ENCODE peak calls at places on chromosome 4, in seven cellular contexts. E, J, Q, N, L, S and T are unnamed samples.
A peak's percentile ranks its signal among the peaks of the same experiment; 100 is the strongest.

GRCh38 chr4:148704291-148704690 is 262.1 kb upstream of the NR3C2 start:
- DNase-seq in Q (no peak), L (no peak), J (no peak), S (no peak), E (no peak), N (no peak), T (no peak)

GRCh38 chr4:55445921-55446577 is 50.3 kb downstream of the TMEM165 start:
- DNase-seq in N (no peak), Q (no peak), J (peak; percentile 70), L (no peak), E (no peak), S (no peak), T (no peak)

GRCh38 chr4:158458271-158458895 is 63.3 kb upstream of the RXFP1 start:
- DNase-seq in Q (no peak), L (no peak), J (no peak), S (no peak), E (no peak), N (no peak), T (no peak)

GRCh38 chr4:13523105-13523477 is 21.2 kb downstream of the NKX3-2 start:
- DNase-seq in N (no peak), L (no peak), Q (no peak), E (no peak), J (no peak), S (no peak), T (no peak)

GRCh38 chr4:155179216-155179615 is 29.2 kb upstream of the NPY2R start:
- DNase-seq in L (no peak), J (no peak), E (no peak), Q (no peak), S (no peak), N (no peak), T (no peak)

GRCh38 chr4:5205981-5206380 is 154.7 kb downstream of the STK32B start:
- DNase-seq in N (no peak), Q (no peak), S (no peak), E (no peak), L (no peak), J (no peak), T (no peak)

GRCh38 chr4:145283909-145284308 is 103.5 kb upstream of the OTUD4 start:
- DNase-seq in E (no peak), J (no peak), Q (no peak), L (no peak), S (no peak), N (no peak), T (no peak)

GRCh38 chr4:108854781-108855180 is 91.9 kb upstream of the ETNPPL start:
- DNase-seq in Q (no peak), N (no peak), S (no peak), E (no peak), L (no peak), J (no peak), T (no peak)

GRCh38 chr4:113809313-113809712 is 47.8 kb upstream of the CAMK2D start:
- DNase-seq in S (no peak), Q (no peak), E (no peak), N (peak; percentile 61), J (no peak), L (no peak), T (no peak)

GRCh38 chr4:177546745-177547144 is 104.5 kb upstream of the AGA start:
- DNase-seq in Q (no peak), J (no peak), L (no peak), E (no peak), S (no peak), N (no peak), T (no peak)

GRCh38 chr4:183722738-183723560 is 63.9 kb downstream of the TRAPPC11 start:
- DNase-seq in E (peak; percentile 47), J (no peak), S (no peak), Q (peak; percentile 12), N (peak; percentile 33), L (peak; percentile 36), T (no peak)

GRCh38 chr4:182448281-182449151 is 205.3 kb downstream of the TENM3 start:
- DNase-seq in N (peak; percentile 83), Q (peak; percentile 60), S (no peak), E (peak; percentile 84), J (peak; percentile 83), L (peak; percentile 2), T (peak; percentile 81)

GRCh38 chr4:6633091-6633906 is 7.2 kb upstream of the MRFAP1 start:
- DNase-seq in E (no peak), J (no peak), N (no peak), Q (no peak), L (no peak), S (peak; percentile 44), T (no peak)

GRCh38 chr4:183118585-183118984 is 19.5 kb downstream of the WWC2 start:
- DNase-seq in N (no peak), J (peak; percentile 96), L (no peak), Q (no peak), E (no peak), S (no peak), T (no peak)

GRCh38 chr4:78560296-78560963 is 8.9 kb downstream of the ANXA3 start:
- DNase-seq in E (no peak), N (no peak), J (peak; percentile 79), Q (no peak), S (no peak), L (no peak), T (no peak)

GRCh38 chr4:177235026-177235425 is 74.6 kb upstream of the NEIL3 start:
- DNase-seq in S (no peak), E (no peak), Q (no peak), N (no peak), L (no peak), J (no peak), T (no peak)

GRCh38 chr4:7939377-7940108 is at the start of gene AFAP1:
- DNase-seq in N (peak; percentile 79), L (peak; percentile 78), Q (peak; percentile 74), J (peak; percentile 74), S (no peak), E (peak; percentile 92), T (peak; percentile 80)

GRCh38 chr4:36332782-36333131 is 51.3 kb downstream of the DTHD1 start:
- DNase-seq in N (no peak), Q (no peak), L (no peak), E (no peak), S (no peak), J (no peak), T (no peak)

GRCh38 chr4:159227984-159228383 is 125.1 kb downstream of the RAPGEF2 start:
- DNase-seq in N (peak; percentile 65), S (no peak), Q (no peak), E (peak; percentile 38), L (no peak), J (peak; percentile 86), T (peak; percentile 24)

GRCh38 chr4:39609454-39609911 is 29.2 kb downstream of the SMIM14 start:
- DNase-seq in Q (no peak), S (no peak), N (no peak), J (no peak), L (no peak), E (no peak), T (no peak)

GRCh38 chr4:26891867-26892266 is 31.2 kb downstream of the STIM2 start:
- DNase-seq in S (no peak), Q (no peak), N (no peak), E (no peak), L (no peak), J (no peak), T (no peak)

GRCh38 chr4:153476829-153477574 is 10.8 kb downstream of the TMEM131L start:
- DNase-seq in J (no peak), Q (no peak), E (no peak), S (no peak), N (no peak), L (no peak), T (no peak)

GRCh38 chr4:119726505-119726904 is 97.9 kb upstream of the PDE5A start:
- DNase-seq in S (no peak), E (no peak), J (no peak), N (no peak), Q (no peak), L (no peak), T (no peak)